ENCODE peak calls at places on chromosome 13, in six cellular contexts. K is transverse colon, V is tibial nerve, O is thyroid gland, Z is esophagus muscularis mucosa, I is H54. W is an unnamed sample.

GRCh38 chr13:73556902-73557301 is 498.1 kb downstream of the KLF5 start:
- DNase-seq in K (no peak), V (no peak), O (no peak), Z (no peak), I (no peak), W (no peak)

GRCh38 chr13:43664700-43665191 is 122.0 kb downstream of the ENOX1 start:
- DNase-seq in K (peak), V (no peak), O (peak), Z (no peak), I (peak), W (no peak)

GRCh38 chr13:52669677-52670076 is 17.0 kb downstream of the SUGT1 start:
- DNase-seq in K (no peak), V (no peak), O (no peak), Z (no peak), I (no peak), W (no peak)

GRCh38 chr13:34011552-34012085 is 193.7 kb downstream of the RFC3 start:
- DNase-seq in K (no peak), V (no peak), O (no peak), Z (no peak), I (no peak), W (no peak)

GRCh38 chr13:43303040-43303729 is 279.8 kb downstream of the DNAJC15 start:
- DNase-seq in K (peak), V (no peak), O (peak), Z (no peak), I (no peak), W (no peak)

GRCh38 chr13:71137106-71137505 is 729.9 kb downstream of the DACH1 start:
- DNase-seq in K (no peak), V (no peak), O (no peak), Z (no peak), I (no peak), W (no peak)

GRCh38 chr13:21478881-21479808 is 20.0 kb upstream of the ZDHHC20 start:
- DNase-seq in K (peak), V (peak), O (peak), Z (no peak), I (no peak), W (no peak)

GRCh38 chr13:29576581-29576980 is 18.9 kb downstream of the SLC7A1 start:
- DNase-seq in K (no peak), V (no peak), O (no peak), Z (no peak), I (no peak), W (no peak)

GRCh38 chr13:106753241-106753640 is 185.3 kb upstream of the ARGLU1 start:
- DNase-seq in K (no peak), V (no peak), O (peak), Z (no peak), I (no peak), W (no peak)

GRCh38 chr13:106755542-106755941 is 187.6 kb upstream of the ARGLU1 start:
- DNase-seq in K (no peak), V (no peak), O (no peak), Z (no peak), I (no peak), W (no peak)

GRCh38 chr13:29546662-29547061 is 48.8 kb downstream of the SLC7A1 start:
- DNase-seq in K (no peak), V (no peak), O (no peak), Z (no peak), I (no peak), W (no peak)

GRCh38 chr13:36818483-36819063 is 449 bp upstream of the RFXAP start:
- DNase-seq in K (no peak), V (peak), O (no peak), Z (no peak), I (no peak), W (no peak)
- TF ChIP-seq POLR2A in K (no peak), V (no peak), O (no peak), Z (no peak), I (no peak), W (no peak)

DNA sequence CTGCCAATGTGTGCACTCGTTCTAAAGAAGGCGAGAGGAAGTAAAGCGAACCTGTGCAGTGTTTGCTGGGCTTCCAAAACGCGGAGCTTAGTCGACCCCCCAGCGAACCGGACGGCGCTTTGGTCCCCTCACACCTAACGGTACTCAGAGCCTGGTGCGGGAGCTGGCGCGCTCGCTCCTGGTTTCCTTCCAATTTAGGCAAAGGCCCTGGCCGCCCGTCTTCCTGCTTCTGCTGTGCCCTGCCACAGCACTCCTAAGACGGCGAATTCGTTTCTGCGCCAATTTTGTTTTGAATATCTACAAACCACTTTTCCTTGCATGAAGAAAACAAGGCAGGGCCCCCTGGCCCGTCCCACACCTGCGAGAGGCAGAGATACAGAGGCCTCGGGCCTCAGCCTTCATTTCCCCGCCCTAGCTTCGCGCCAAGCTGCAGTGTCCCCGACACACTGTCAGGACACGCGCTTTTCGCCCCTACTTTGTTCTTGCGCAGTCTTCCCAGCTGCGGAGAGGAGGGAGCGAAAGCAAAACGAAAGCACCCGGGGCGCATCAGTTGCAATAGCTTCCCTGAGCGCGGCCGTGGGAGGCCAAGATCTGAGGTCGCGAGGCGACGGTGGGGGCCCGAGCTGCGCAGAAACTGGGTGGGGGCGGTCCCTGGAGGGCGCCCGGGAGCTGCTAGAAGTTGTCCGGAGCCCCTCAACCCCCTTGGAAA is 111.9 kb downstream of the KCNRG start:
- DNase-seq in K (peak), V (peak), O (peak), Z (no peak), I (no peak), W (no peak)
- TF ChIP-seq POLR2A in K (no peak), V (peak), O (no peak), Z (no peak), I (no peak), W (no peak)

GRCh38 chr13:41061914-41062837 is 867 bp downstream of the WBP4 start:
- DNase-seq in K (no peak), V (peak), O (no peak), Z (no peak), I (no peak), W (peak)

GRCh38 chr13:41060723-41061074 is 610 bp upstream of the WBP4 start:
- DNase-seq in K (peak), V (peak), O (peak), Z (peak), I (no peak), W (peak)

GRCh38 chr13:41059466-41059865 is 1.8 kb upstream of the WBP4 start:
- DNase-seq in K (no peak), V (no peak), O (no peak), Z (no peak), I (no peak), W (no peak)

GRCh38 chr13:41059896-41060722 is 1.2 kb upstream of the WBP4 start:
- DNase-seq in K (peak), V (peak), O (peak), Z (peak), I (peak), W (peak)

GRCh38 chr13:41061075-41061913 is at the start of gene WBP4:
- DNase-seq in K (peak), V (peak), O (peak), Z (peak), I (peak), W (peak)
- TF ChIP-seq POLR2A in K (peak), V (peak), O (peak), Z (peak), I (peak), W (peak)

DNA sequence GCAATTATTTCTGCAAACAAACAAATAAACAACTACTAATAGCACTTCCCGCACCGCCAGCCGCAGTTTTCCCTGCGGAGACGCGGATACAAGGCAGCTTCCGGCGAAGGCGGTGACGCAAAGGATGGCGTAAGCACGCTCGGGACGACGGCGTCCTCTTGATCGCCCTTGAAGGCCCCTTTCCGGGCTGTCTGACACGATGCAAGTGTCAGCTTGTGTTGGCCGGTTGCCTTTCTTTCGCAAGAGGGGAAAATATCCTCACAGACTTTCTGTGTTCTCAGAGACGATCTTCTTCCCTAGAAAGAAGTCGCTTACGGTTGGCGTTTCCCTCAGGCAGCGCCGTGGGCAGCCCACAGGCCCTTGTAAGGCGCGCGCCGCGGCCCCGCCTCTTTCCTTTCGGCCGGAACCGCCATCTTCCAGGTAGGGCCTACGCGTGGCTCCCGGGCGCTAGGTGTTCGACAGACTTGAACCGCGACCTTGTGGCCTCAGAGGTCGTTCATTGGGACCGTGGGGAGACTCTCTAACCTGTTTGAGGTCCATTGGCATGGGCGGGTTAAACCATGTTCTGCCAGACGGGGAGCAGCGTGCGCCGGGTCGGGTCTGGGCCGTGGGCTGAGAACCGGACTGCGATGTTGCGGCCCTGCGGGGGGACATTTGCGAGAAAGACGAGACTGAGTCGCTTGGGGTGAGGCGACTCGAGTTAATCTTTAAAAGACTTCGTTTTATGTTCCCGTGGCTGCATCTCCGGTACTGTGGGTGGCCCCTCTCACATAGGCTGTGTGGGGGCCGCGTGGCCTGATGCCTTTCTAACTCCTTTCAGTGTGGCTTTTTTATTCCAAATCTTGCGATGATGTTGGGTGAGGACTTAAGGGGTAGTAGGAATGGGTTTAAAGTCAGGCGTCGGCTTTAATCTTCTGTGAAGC is at the start of gene RPL21:
- DNase-seq in K (peak), V (peak), O (peak), Z (peak), I (peak), W (peak)
- TF ChIP-seq POLR2A in K (peak), V (peak), O (peak), Z (peak), I (peak), W (peak)

DNA sequence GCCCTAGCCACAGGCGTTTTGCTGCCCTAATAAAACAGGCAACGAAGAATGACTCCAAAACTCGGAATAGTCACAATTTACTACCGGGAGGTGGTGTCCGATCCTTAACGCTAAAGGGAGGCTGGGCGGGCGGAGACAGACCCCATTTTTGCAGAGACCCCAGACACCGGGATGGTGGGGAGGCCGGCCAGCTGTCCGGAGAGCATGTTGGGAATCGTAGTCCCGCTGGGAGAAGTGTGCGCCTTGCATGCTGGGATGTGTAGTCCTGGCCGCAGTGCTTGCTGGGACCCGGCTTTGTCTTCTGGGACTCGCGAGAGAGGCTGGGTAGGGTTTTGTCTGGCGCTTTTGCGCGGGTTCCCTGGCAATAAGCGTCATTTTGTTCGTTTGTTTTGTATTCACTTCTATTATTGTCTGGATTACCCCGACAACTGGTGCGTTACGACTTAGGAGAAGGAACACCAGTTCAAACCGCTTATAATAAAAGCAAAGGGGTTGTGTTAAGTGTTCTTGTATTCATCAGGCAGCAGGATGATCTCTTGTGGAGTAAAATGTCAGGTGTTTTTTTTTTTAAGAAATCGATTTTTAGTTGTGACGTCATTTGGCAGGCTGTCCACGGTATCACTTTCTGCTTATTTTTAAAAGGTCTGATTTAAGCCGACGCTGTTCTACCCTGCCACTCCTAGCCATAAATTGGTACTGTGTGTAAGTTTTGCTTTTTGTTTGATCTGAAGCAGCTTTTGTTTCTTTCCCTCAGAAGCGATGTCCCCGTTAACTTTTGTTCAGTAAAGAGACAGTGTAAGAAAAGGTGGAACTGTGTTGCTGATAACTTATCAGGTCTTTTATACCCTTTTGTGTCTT is 676 bp upstream of the HSPH1 start:
- DNase-seq in K (peak), V (peak), O (peak), Z (peak), I (peak), W (peak)
- TF ChIP-seq POLR2A in K (no peak), V (peak), O (peak), Z (no peak), I (peak), W (peak)

DNA sequence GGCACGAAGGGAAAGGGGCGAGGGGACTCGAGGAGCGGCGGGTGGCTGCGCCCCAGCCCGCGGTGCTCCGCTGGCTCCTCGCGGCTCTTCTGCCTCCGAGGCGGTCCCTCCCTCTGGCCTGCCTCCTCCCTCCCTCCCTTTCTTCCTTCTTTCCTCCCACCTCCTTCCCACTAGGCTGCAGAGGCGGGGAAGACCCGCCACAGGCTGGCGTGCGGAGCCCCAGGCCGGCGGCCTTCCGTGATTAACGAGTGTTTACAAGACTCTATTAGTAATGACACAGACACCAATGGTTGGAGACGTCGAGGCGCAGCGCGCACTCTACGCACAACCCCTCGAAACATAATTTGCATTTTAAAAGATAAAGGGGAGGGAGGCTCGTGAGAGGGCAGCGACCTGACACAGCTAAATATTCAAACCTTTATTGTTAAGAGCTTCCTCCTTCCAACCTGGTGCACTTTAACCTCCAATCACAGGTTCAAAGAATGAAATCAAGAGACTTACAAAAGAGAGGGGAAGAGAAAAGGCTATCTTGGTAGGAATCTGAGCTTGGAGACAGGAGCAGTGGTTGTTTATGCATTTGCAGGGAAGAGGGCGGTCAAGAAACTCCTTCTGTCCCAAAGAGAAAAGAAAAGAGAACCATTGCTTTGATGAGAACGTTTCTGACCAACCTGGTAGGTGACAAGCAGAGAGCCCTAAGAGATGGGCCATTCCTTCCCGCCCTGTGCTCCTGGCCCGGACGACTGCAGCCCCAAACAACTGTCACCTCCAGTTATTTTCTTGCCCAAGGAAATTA is at the start of gene CDX2:
- DNase-seq in K (peak), V (no peak), O (no peak), Z (no peak), I (no peak), W (no peak)
- TF ChIP-seq POLR2A in K (peak), V (no peak), O (no peak), Z (no peak), I (no peak), W (no peak)